ENCODE peak calls at places on chromosomes 7 and 10, in four cellular contexts. O is IMR-90, N is trophoblast cell, V is H9. Z is an unnamed sample.

GRCh38 chr7:75951506-75951905 is 36.6 kb downstream of the POR start:
- DNase-seq in N (peak; percentile 98), O (peak; percentile 68), V (no peak), Z (peak; percentile 94)

GRCh38 chr7:124667312-124667711 is 98.3 kb downstream of the GPR37 start:
- DNase-seq in O (peak; percentile 52), V (no peak), N (peak; percentile 91), Z (peak; percentile 47)

GRCh38 chr10:1424648-1425047 is 312.7 kb downstream of the ADARB2 start:
- DNase-seq in N (no peak), V (no peak), O (no peak), Z (no peak)

GRCh38 chr10:5494611-5495010 is 4.8 kb downstream of the CALML5 start:
- DNase-seq in V (no peak), N (no peak), O (no peak), Z (no peak)

GRCh38 chr10:36476399-36476798 is 649.0 kb upstream of the ANKRD30A start:
- DNase-seq in V (no peak), N (no peak), O (no peak), Z (no peak)

GRCh38 chr10:95289003-95289920 is 1.5 kb downstream of the PDLIM1 start:
- DNase-seq in N (peak; percentile 28), V (peak; percentile 60), O (no peak), Z (peak; percentile 65)

GRCh38 chr10:10259013-10259412 is 758.7 kb upstream of the CELF2 start:
- DNase-seq in O (no peak), N (no peak), V (peak; percentile 31), Z (no peak)

GRCh38 chr10:118962159-118962863 is 67.2 kb upstream of the NANOS1 start:
- DNase-seq in N (peak; percentile 46), O (no peak), V (peak; percentile 14), Z (no peak)

GRCh38 chr7:142717453-142717852 is 31.8 kb upstream of the PRSS1 start:
- DNase-seq in O (no peak), V (no peak), N (no peak), Z (no peak)

GRCh38 chr10:485776-486572 is 203.5 kb downstream of the DIP2C start:
- DNase-seq in O (no peak), N (peak; percentile 7), V (peak; percentile 20), Z (no peak)

GRCh38 chr10:101829561-101830315 is 11.5 kb upstream of the OGA start:
- DNase-seq in N (peak; percentile 59), V (peak; percentile 92), O (no peak), Z (no peak)

GRCh38 chr10:78045856-78046255 is 12.2 kb downstream of the RPS24 start:
- DNase-seq in N (no peak), V (no peak), O (no peak), Z (no peak)

GRCh38 chr10:119511828-119512515 is 30.5 kb downstream of the RGS10 start:
- DNase-seq in N (peak; percentile 65), V (no peak), O (no peak), Z (no peak)

GRCh38 chr10:60537697-60538096 is 148.0 kb upstream of the ANK3 start:
- DNase-seq in O (peak; percentile 1), N (no peak), V (no peak), Z (no peak)

GRCh38 chr10:96305019-96305418 is 785 bp downstream of the DNTT start:
- DNase-seq in O (no peak), V (no peak), N (no peak), Z (no peak)

GRCh38 chr10:11775412-11775811 is 33.2 kb downstream of the ECHDC3 start:
- DNase-seq in O (no peak), V (no peak), N (no peak), Z (no peak)

GRCh38 chr10:61465807-61466425 is 12.7 kb upstream of the TMEM26 start:
- DNase-seq in V (peak; percentile 39), O (peak; percentile 34), N (no peak), Z (peak; percentile 24)

GRCh38 chr10:16612148-16612742 is 90.6 kb upstream of the C1QL3 start:
- DNase-seq in V (peak; percentile 48), O (peak; percentile 46), N (peak; percentile 67), Z (peak; percentile 48)

GRCh38 chr10:77507313-77507712 is 130.3 kb downstream of the KCNMA1 start:
- DNase-seq in O (no peak), V (no peak), N (no peak), Z (no peak)

GRCh38 chr10:60314306-60314940 is 75.3 kb downstream of the ANK3 start:
- DNase-seq in O (peak; percentile 83), V (no peak), N (no peak), Z (peak; percentile 88)

GRCh38 chr10:78896169-78896931 is 172.4 kb upstream of the ZMIZ1 start:
- DNase-seq in V (no peak), O (no peak), N (no peak), Z (no peak)

GRCh38 chr7:130008941-130009847 is 42.0 kb downstream of the ZC3HC1 start:
- DNase-seq in V (peak; percentile 26), N (peak; percentile 96), O (peak; percentile 62), Z (peak; percentile 46)

DNA sequence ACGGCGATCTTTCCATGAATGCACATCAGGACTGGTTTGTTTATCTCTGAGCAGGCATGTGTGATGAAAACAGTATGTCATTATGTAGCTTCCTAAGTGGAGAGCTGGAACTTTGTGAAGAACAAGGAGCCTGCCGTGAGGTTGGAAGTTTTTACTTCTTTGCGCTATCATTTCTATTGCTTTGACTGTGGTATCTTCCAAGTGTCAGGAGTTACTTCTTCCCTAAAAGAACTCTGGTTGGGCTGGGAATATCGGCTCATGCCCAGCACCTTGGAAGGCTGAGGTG is 167.4 kb upstream of the AHR start:
- DNase-seq in O (peak; percentile 31), N (no peak), V (no peak), Z (peak; percentile 66)
- H2AFZ ChIP-seq in O (no peak overlapping the region), N (no peak overlapping the region), V (no peak overlapping the region), Z (no peak overlapping the region)

DNA sequence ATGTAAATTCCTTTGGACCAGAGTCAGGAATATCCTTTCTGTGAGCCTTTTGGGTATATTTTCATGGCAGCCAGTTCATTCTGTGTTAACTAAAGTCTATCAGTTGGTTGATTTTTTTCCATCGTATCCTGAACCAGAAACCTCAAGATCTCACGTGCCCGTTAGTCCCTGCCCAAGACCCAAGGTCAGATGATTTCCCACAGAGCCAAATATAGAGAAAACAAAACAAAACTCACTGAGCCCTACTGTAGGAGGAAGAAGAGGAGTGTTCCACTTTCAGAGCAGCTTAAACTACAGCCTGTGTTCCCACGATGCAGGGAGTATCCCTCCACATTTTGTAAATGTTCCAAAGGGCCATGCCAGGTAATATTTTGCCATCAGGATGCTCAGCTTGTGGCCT is 96.0 kb upstream of the ADO start:
- DNase-seq in O (no peak), V (no peak), N (no peak), Z (no peak)
- H3K4me2 ChIP-seq in O (no peak overlapping the region), V (no peak overlapping the region), N (no peak overlapping the region), Z (no peak overlapping the region)

GRCh38 chr7:2523941-2524807 is 4.6 kb downstream of the LFNG start:
- DNase-seq in V (peak; percentile 79), O (peak; percentile 41), N (peak; percentile 78), Z (peak; percentile 65)
- H3K23ac ChIP-seq in V (no peak overlapping the region), O (no peak overlapping the region), N (no peak overlapping the region), Z (no peak overlapping the region)

GRCh38 chr10:89838002-89838615 is 136.7 kb downstream of the KIF20B start:
- DNase-seq in O (no peak), V (no peak), N (no peak), Z (no peak)
- H2AFZ ChIP-seq in O (peak overlapping the region; percentile 97), V (no peak overlapping the region), N (no peak overlapping the region), Z (no peak overlapping the region)

GRCh38 chr7:79652619-79653018 is 199.2 kb upstream of the MAGI2 start:
- DNase-seq in O (peak; percentile 40), V (no peak), N (peak; percentile 62), Z (peak; percentile 31)

GRCh38 chr7:79658304-79658703 is 204.8 kb upstream of the MAGI2 start:
- DNase-seq in V (no peak), O (no peak), N (no peak), Z (no peak)

GRCh38 chr7:79647711-79648110 is 194.2 kb upstream of the MAGI2 start:
- DNase-seq in V (no peak), N (no peak), O (no peak), Z (no peak)

GRCh38 chr7:79653136-79653631 is 199.7 kb upstream of the MAGI2 start:
- DNase-seq in N (peak; percentile 8), O (peak; percentile 58), V (no peak), Z (no peak)
- H3K4me2 ChIP-seq in N (no peak overlapping the region), O (peak overlapping the region; percentile 42), V (no peak overlapping the region), Z (no peak overlapping the region)

GRCh38 chr10:73494877-73495225 is 973 bp downstream of the PPP3CB start:
- DNase-seq in O (no peak), N (peak; percentile 31), V (no peak), Z (no peak)
- H3K23ac ChIP-seq in O (peak overlapping the region; percentile 97), N (peak overlapping the region; percentile 2), V (no peak overlapping the region), Z (no peak overlapping the region)

GRCh38 chr10:133277993-133278576 is 1.4 kb upstream of the ADAM8 start:
- DNase-seq in V (no peak), N (peak; percentile 26), O (no peak), Z (no peak)

GRCh38 chr10:133280391-133281059 is 3.9 kb upstream of the ADAM8 start:
- DNase-seq in O (no peak), V (no peak), N (no peak), Z (no peak)

GRCh38 chr10:133279961-133280283 is 3.3 kb upstream of the ADAM8 start:
- DNase-seq in V (no peak), O (no peak), N (no peak), Z (no peak)

GRCh38 chr10:133278577-133279265 is 2.1 kb upstream of the ADAM8 start:
- DNase-seq in O (peak; percentile 49), V (no peak), N (peak; percentile 99), Z (peak; percentile 67)

GRCh38 chr10:133279266-133279960 is 2.7 kb upstream of the ADAM8 start:
- DNase-seq in N (peak; percentile 23), O (no peak), V (no peak), Z (peak; percentile 19)
- H2AFZ ChIP-seq in N (no peak overlapping the region), O (no peak overlapping the region), V (no peak overlapping the region), Z (no peak overlapping the region)

GRCh38 chr7:45122975-45123860 is 11.7 kb upstream of the TBRG4 start:
- DNase-seq in V (no peak), N (no peak), O (no peak), Z (no peak)
- H3K4me2 ChIP-seq in V (no peak overlapping the region), N (no peak overlapping the region), O (no peak overlapping the region), Z (no peak overlapping the region)

Z was measured in mesenchymal stem cell.